ENCODE peak calls at places on chromosomes 13 and 19, in nine cellular contexts. One of them, this sample, is unnamed.

GRCh38 chr13:76339649-76340048 is 546.6 kb downstream of the KCTD12 start:
- DNase-seq in heart right ventricle: no peak
- DNase-seq in cardiac muscle cell: no peak
- DNase-seq in neural progenitor cell: no peak
- DNase-seq in CD4-positive, alpha-beta memory T cell: no peak
- DNase-seq in neuronal stem cell: no peak
- DNase-seq in tibial artery: no peak
- DNase-seq in mammary epithelial cell: no peak
- DNase-seq in astrocyte: no peak
- DNase-seq in this sample: no peak

GRCh38 chr13:96503481-96503880 is 413.6 kb downstream of the HS6ST3 start:
- DNase-seq in mammary epithelial cell: no peak
- DNase-seq in neural progenitor cell: no peak
- DNase-seq in neuronal stem cell: no peak
- DNase-seq in CD4-positive, alpha-beta memory T cell: no peak
- DNase-seq in tibial artery: no peak
- DNase-seq in cardiac muscle cell: no peak
- DNase-seq in heart right ventricle: no peak
- DNase-seq in astrocyte: no peak
- DNase-seq in this sample: no peak

GRCh38 chr13:111344471-111345191 is 24.2 kb downstream of the TEX29 start:
- DNase-seq in heart right ventricle: no peak
- DNase-seq in mammary epithelial cell: no peak
- DNase-seq in astrocyte: peak; percentile 47
- DNase-seq in cardiac muscle cell: peak; percentile 24
- DNase-seq in CD4-positive, alpha-beta memory T cell: no peak
- DNase-seq in neuronal stem cell: peak; percentile 71
- DNase-seq in tibial artery: no peak
- DNase-seq in neural progenitor cell: peak; percentile 91
- DNase-seq in this sample: no peak

GRCh38 chr19:43534811-43535761 is 2.1 kb downstream of the ZNF575 start:
- DNase-seq in CD4-positive, alpha-beta memory T cell: peak; percentile 39
- DNase-seq in mammary epithelial cell: no peak
- DNase-seq in tibial artery: peak; percentile 61
- DNase-seq in astrocyte: no peak
- DNase-seq in cardiac muscle cell: peak; percentile 79
- DNase-seq in heart right ventricle: peak; percentile 68
- DNase-seq in neuronal stem cell: peak; percentile 54
- DNase-seq in neural progenitor cell: peak; percentile 92
- DNase-seq in this sample: no peak

GRCh38 chr13:113656831-113657671 is 947 bp downstream of the ATP4B start:
- DNase-seq in tibial artery: peak; percentile 14
- DNase-seq in neural progenitor cell: no peak
- DNase-seq in CD4-positive, alpha-beta memory T cell: no peak
- DNase-seq in heart right ventricle: no peak
- DNase-seq in neuronal stem cell: no peak
- DNase-seq in cardiac muscle cell: no peak
- DNase-seq in mammary epithelial cell: no peak
- DNase-seq in astrocyte: no peak
- DNase-seq in this sample: no peak

GRCh38 chr19:7063339-7063738 is 4.9 kb upstream of the MBD3L3 start:
- DNase-seq in cardiac muscle cell: no peak
- DNase-seq in neural progenitor cell: peak; percentile 7
- DNase-seq in mammary epithelial cell: no peak
- DNase-seq in neuronal stem cell: no peak
- DNase-seq in heart right ventricle: no peak
- DNase-seq in tibial artery: no peak
- DNase-seq in CD4-positive, alpha-beta memory T cell: no peak
- DNase-seq in astrocyte: no peak
- DNase-seq in this sample: no peak

GRCh38 chr13:98918771-98919170 is 59.1 kb downstream of the DOCK9 start:
- DNase-seq in mammary epithelial cell: no peak
- DNase-seq in neural progenitor cell: no peak
- DNase-seq in CD4-positive, alpha-beta memory T cell: peak; percentile 39
- DNase-seq in tibial artery: no peak
- DNase-seq in heart right ventricle: no peak
- DNase-seq in astrocyte: no peak
- DNase-seq in neuronal stem cell: no peak
- DNase-seq in cardiac muscle cell: no peak
- DNase-seq in this sample: peak; percentile 26

GRCh38 chr19:48006762-48007161 is 12.3 kb downstream of the ELSPBP1 start:
- DNase-seq in neuronal stem cell: no peak
- DNase-seq in tibial artery: no peak
- DNase-seq in cardiac muscle cell: no peak
- DNase-seq in CD4-positive, alpha-beta memory T cell: no peak
- DNase-seq in neural progenitor cell: no peak
- DNase-seq in heart right ventricle: no peak
- DNase-seq in astrocyte: no peak
- DNase-seq in mammary epithelial cell: no peak
- DNase-seq in this sample: peak; percentile 11

GRCh38 chr13:112696001-112696868 is 6.4 kb downstream of the ATP11A start:
- DNase-seq in heart right ventricle: no peak
- DNase-seq in CD4-positive, alpha-beta memory T cell: no peak
- DNase-seq in cardiac muscle cell: no peak
- DNase-seq in neuronal stem cell: no peak
- DNase-seq in neural progenitor cell: no peak
- DNase-seq in astrocyte: no peak
- DNase-seq in tibial artery: no peak
- DNase-seq in mammary epithelial cell: no peak
- DNase-seq in this sample: no peak

GRCh38 chr13:30456290-30456689 is 9.4 kb downstream of the HMGB1 start:
- DNase-seq in astrocyte: no peak
- DNase-seq in CD4-positive, alpha-beta memory T cell: no peak
- DNase-seq in neuronal stem cell: no peak
- DNase-seq in neural progenitor cell: no peak
- DNase-seq in tibial artery: no peak
- DNase-seq in heart right ventricle: no peak
- DNase-seq in cardiac muscle cell: peak; percentile 34
- DNase-seq in mammary epithelial cell: no peak
- DNase-seq in this sample: no peak

GRCh38 chr19:12786950-12787349 is 4.3 kb upstream of the JUNB start:
- DNase-seq in tibial artery: no peak
- DNase-seq in cardiac muscle cell: no peak
- DNase-seq in neuronal stem cell: no peak
- DNase-seq in astrocyte: no peak
- DNase-seq in neural progenitor cell: no peak
- DNase-seq in mammary epithelial cell: no peak
- DNase-seq in heart right ventricle: no peak
- DNase-seq in CD4-positive, alpha-beta memory T cell: no peak
- DNase-seq in this sample: no peak

GRCh38 chr19:12786149-12786870 is 5.0 kb upstream of the JUNB start:
- DNase-seq in CD4-positive, alpha-beta memory T cell: peak; percentile 54
- DNase-seq in astrocyte: no peak
- DNase-seq in heart right ventricle: peak; percentile 72
- DNase-seq in tibial artery: peak; percentile 79
- DNase-seq in neuronal stem cell: no peak
- DNase-seq in mammary epithelial cell: no peak
- DNase-seq in cardiac muscle cell: no peak
- DNase-seq in neural progenitor cell: no peak
- DNase-seq in this sample: no peak

GRCh38 chr19:12784394-12784870 is 6.9 kb upstream of the JUNB start:
- DNase-seq in neuronal stem cell: no peak
- DNase-seq in cardiac muscle cell: no peak
- DNase-seq in heart right ventricle: no peak
- DNase-seq in neural progenitor cell: no peak
- DNase-seq in tibial artery: no peak
- DNase-seq in mammary epithelial cell: peak; percentile 28
- DNase-seq in CD4-positive, alpha-beta memory T cell: peak; percentile 74
- DNase-seq in astrocyte: no peak
- DNase-seq in this sample: peak; percentile 27

GRCh38 chr19:12784871-12785430 is 6.3 kb upstream of the JUNB start:
- DNase-seq in CD4-positive, alpha-beta memory T cell: peak; percentile 84
- DNase-seq in astrocyte: no peak
- DNase-seq in tibial artery: no peak
- DNase-seq in mammary epithelial cell: no peak
- DNase-seq in heart right ventricle: no peak
- DNase-seq in neuronal stem cell: no peak
- DNase-seq in neural progenitor cell: no peak
- DNase-seq in cardiac muscle cell: peak; percentile 21
- DNase-seq in this sample: no peak

GRCh38 chr19:12785431-12786011 is 5.8 kb upstream of the JUNB start:
- DNase-seq in cardiac muscle cell: no peak
- DNase-seq in astrocyte: no peak
- DNase-seq in CD4-positive, alpha-beta memory T cell: no peak
- DNase-seq in mammary epithelial cell: no peak
- DNase-seq in neural progenitor cell: no peak
- DNase-seq in neuronal stem cell: no peak
- DNase-seq in tibial artery: no peak
- DNase-seq in heart right ventricle: peak; percentile 42
- DNase-seq in this sample: peak; percentile 42
- H3K4me1 ChIP-seq in cardiac muscle cell: peaks cover 38% of the 10 kb centered on the region
- H3K4me1 ChIP-seq in astrocyte: peaks cover 55% of the 10 kb centered on the region
- H3K4me1 ChIP-seq in CD4-positive, alpha-beta memory T cell: peaks cover 71% of the 10 kb centered on the region
- H3K4me1 ChIP-seq in mammary epithelial cell: peaks cover 74% of the 10 kb centered on the region
- H3K4me1 ChIP-seq in neural progenitor cell: peaks cover 34% of the 10 kb centered on the region
- H3K4me1 ChIP-seq in neuronal stem cell: peaks cover 23% of the 10 kb centered on the region
- H3K4me1 ChIP-seq in tibial artery: peaks cover 74% of the 10 kb centered on the region
- H3K4me1 ChIP-seq in heart right ventricle: peaks cover 77% of the 10 kb centered on the region
- H3K4me1 ChIP-seq in this sample: peaks cover 76% of the 10 kb centered on the region

DNA sequence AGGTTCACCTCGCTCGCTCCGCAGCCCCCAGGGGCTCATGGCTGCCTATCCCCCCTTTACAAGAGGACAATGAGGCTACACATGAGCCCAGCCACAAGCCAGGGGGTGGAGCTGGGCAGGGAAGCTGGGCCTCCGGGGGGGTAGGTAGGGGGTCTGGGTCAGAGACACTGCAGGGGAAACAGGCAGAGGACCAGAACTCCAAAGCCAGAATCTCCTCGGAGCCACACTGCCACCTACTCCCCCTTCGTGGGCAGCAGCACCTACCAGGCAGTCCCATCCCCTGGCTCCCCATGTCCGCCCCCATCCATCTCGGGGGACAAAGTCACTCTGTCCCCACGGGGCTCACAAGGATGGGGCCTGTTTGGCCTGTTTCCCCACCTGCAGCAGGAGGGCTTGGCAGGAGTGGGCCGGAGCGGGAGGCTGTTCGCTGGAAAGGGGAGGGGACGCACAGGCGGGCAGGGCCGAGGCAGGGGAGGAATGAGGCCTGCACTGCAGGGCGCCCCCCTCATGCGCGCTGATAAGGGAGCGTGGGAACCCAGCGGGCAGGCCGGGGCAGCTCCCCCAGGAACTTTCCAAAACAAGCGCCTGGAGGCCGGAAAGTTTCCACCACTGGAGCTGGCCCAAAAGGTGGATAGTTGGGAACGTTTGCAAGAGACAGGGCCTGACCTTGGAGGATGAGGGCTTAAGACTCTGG is 545 bp upstream of the ISYNA1 start:
- DNase-seq in CD4-positive, alpha-beta memory T cell: peak; percentile 54
- DNase-seq in mammary epithelial cell: peak; percentile 63
- DNase-seq in cardiac muscle cell: peak; percentile 90
- DNase-seq in neuronal stem cell: no peak
- DNase-seq in tibial artery: no peak
- DNase-seq in heart right ventricle: peak; percentile 68
- DNase-seq in neural progenitor cell: peak; percentile 73
- DNase-seq in astrocyte: no peak
- DNase-seq in this sample: no peak
- H3K27ac ChIP-seq in CD4-positive, alpha-beta memory T cell: no peak overlapping the region
- H3K27ac ChIP-seq in mammary epithelial cell: no peak overlapping the region
- H3K27ac ChIP-seq in cardiac muscle cell: peak overlapping the region; percentile 95
- H3K27ac ChIP-seq in neuronal stem cell: peak overlapping the region; percentile 91
- H3K27ac ChIP-seq in tibial artery: peak overlapping the region; percentile 66
- H3K27ac ChIP-seq in heart right ventricle: peak overlapping the region; percentile 52
- H3K27ac ChIP-seq in neural progenitor cell: peak overlapping the region; percentile 75
- H3K27ac ChIP-seq in astrocyte: no peak overlapping the region
- H3K27ac ChIP-seq in this sample: no peak overlapping the region

GRCh38 chr19:55068803-55069136 is 5.8 kb upstream of the RDH13 start:
- DNase-seq in CD4-positive, alpha-beta memory T cell: no peak
- DNase-seq in cardiac muscle cell: no peak
- DNase-seq in tibial artery: no peak
- DNase-seq in mammary epithelial cell: no peak
- DNase-seq in astrocyte: no peak
- DNase-seq in neuronal stem cell: no peak
- DNase-seq in heart right ventricle: no peak
- DNase-seq in neural progenitor cell: no peak
- DNase-seq in this sample: no peak
- H3K27me3 ChIP-seq in CD4-positive, alpha-beta memory T cell: peaks cover 11% of the 10 kb centered on the region
- H3K27me3 ChIP-seq in cardiac muscle cell: peaks cover 72% of the 10 kb centered on the region
- H3K27me3 ChIP-seq in tibial artery: no peaks in the 10 kb centered on the region
- H3K27me3 ChIP-seq in mammary epithelial cell: no peaks in the 10 kb centered on the region
- H3K27me3 ChIP-seq in astrocyte: peaks cover 23% of the 10 kb centered on the region
- H3K27me3 ChIP-seq in neuronal stem cell: peaks cover 63% of the 10 kb centered on the region
- H3K27me3 ChIP-seq in heart right ventricle: peaks cover 27% of the 10 kb centered on the region
- H3K27me3 ChIP-seq in neural progenitor cell: peaks cover 100% of the 10 kb centered on the region
- H3K27me3 ChIP-seq in this sample: peaks cover 17% of the 10 kb centered on the region

DNA sequence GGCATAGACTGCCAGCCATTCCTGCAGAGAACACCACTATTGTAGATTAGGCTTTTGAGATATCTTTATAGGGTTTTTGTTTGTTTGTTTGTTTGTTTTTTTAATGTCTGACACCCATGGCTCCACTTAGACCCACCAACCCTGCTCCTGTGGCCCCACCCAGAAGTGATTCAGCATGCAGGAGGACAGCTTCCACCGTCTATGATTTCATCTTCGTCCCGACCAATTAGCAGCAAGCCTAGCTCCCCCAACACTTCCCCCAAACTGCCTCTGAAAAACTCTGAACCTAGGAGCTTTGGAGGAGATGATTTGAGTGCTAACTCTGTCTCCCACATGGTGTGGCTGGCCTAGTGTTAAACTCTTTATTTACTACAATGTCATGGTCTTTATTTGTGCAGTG is 108.3 kb upstream of the RXFP2 start:
- DNase-seq in astrocyte: no peak
- DNase-seq in mammary epithelial cell: no peak
- DNase-seq in neural progenitor cell: no peak
- DNase-seq in tibial artery: no peak
- DNase-seq in neuronal stem cell: no peak
- DNase-seq in CD4-positive, alpha-beta memory T cell: no peak
- DNase-seq in cardiac muscle cell: no peak
- DNase-seq in heart right ventricle: no peak
- DNase-seq in this sample: no peak
- H3K4me1 ChIP-seq in astrocyte: peaks cover 21% of the 10 kb centered on the region
- H3K4me1 ChIP-seq in mammary epithelial cell: peaks cover 17% of the 10 kb centered on the region
- H3K4me1 ChIP-seq in neural progenitor cell: no peaks in the 10 kb centered on the region
- H3K4me1 ChIP-seq in tibial artery: no peaks in the 10 kb centered on the region
- H3K4me1 ChIP-seq in neuronal stem cell: no peaks in the 10 kb centered on the region
- H3K4me1 ChIP-seq in CD4-positive, alpha-beta memory T cell: no peaks in the 10 kb centered on the region
- H3K4me1 ChIP-seq in cardiac muscle cell: no peaks in the 10 kb centered on the region
- H3K4me1 ChIP-seq in heart right ventricle: no peaks in the 10 kb centered on the region
- H3K4me1 ChIP-seq in this sample: no peaks in the 10 kb centered on the region

DNA sequence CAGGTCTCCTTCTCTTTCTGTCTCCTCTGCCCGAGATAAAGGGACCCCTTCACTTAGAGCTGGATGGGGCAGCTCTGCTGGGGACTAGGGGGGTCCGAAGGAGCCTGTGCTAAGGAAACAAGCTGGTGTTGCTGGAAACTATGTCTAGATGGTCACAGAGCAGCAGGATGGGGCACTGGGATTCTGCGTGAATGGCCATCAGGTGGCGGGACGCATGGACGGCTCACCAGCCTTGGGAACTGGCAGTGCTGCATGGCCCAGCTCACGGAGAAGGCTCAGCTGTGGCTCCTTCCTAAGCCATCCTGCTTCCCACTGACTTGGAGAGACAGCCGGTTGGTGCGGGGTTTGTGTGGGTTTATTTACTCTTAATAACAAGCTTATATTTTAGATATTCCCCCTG is 411.8 kb downstream of the ZNF536 start:
- DNase-seq in heart right ventricle: no peak
- DNase-seq in CD4-positive, alpha-beta memory T cell: no peak
- DNase-seq in neuronal stem cell: no peak
- DNase-seq in tibial artery: no peak
- DNase-seq in mammary epithelial cell: no peak
- DNase-seq in cardiac muscle cell: no peak
- DNase-seq in neural progenitor cell: no peak
- DNase-seq in astrocyte: no peak
- DNase-seq in this sample: no peak
- H3K27ac ChIP-seq in heart right ventricle: no peak overlapping the region
- H3K27ac ChIP-seq in CD4-positive, alpha-beta memory T cell: no peak overlapping the region
- H3K27ac ChIP-seq in neuronal stem cell: no peak overlapping the region
- H3K27ac ChIP-seq in tibial artery: no peak overlapping the region
- H3K27ac ChIP-seq in mammary epithelial cell: no peak overlapping the region
- H3K27ac ChIP-seq in cardiac muscle cell: no peak overlapping the region
- H3K27ac ChIP-seq in neural progenitor cell: no peak overlapping the region
- H3K27ac ChIP-seq in astrocyte: no peak overlapping the region
- H3K27ac ChIP-seq in this sample: no peak overlapping the region

This sample was measured in CD4-positive, CD25-positive, alpha-beta regulatory T cell.